ENCODE peak calls at places on chromosomes 7 and 10, in seven cellular contexts. V is GM13977; D is NCI-H1048; B is psoas muscle; S is Right ventricle myocardium superior; U is Kasumi-1; L is stimulated activated CD8-positive, alpha-beta memory T cell treated with anti-CD3 and anti-CD28 coated beads, Interleukin-4, amount 100 ng/mL, for 48 hours. N is an unnamed sample.

GRCh38 chr7:103106336-103107070 is 31.6 kb downstream of the ARMC10 start:
- DNase-seq in V (no peak), D (no peak), B (no peak), S (no peak), U (no peak), L (no peak), N (no peak)

GRCh38 chr10:109205929-109206585 is 717.3 kb downstream of the XPNPEP1 start:
- DNase-seq in V (no peak), D (no peak), B (no peak), S (no peak), U (no peak), L (no peak), N (peak; percentile 81)

GRCh38 chr10:60139798-60140566 is 233.6 kb upstream of the CCDC6 start:
- DNase-seq in V (no peak), D (peak; percentile 52), B (no peak), S (no peak), U (no peak), L (no peak), N (peak; percentile 49)

GRCh38 chr10:8054498-8055407 is at the start of gene GATA3:
- DNase-seq in V (peak; percentile 90), D (no peak), B (peak; percentile 72), S (peak; percentile 85), U (no peak), L (peak; percentile 88), N (peak; percentile 91)

GRCh38 chr10:112554263-112554662 is 107.2 kb downstream of the VTI1A start:
- DNase-seq in V (no peak), D (no peak), B (no peak), S (no peak), U (no peak), L (no peak), N (no peak)

GRCh38 chr10:118458957-118459641 is 117.0 kb upstream of the FAM204A start:
- DNase-seq in V (no peak), D (no peak), B (no peak), S (no peak), U (no peak), L (no peak), N (no peak)

GRCh38 chr7:5627745-5628547 is 153.5 kb downstream of the RNF216 start:
- DNase-seq in V (no peak), D (no peak), B (no peak), S (peak; percentile 8), U (no peak), L (no peak), N (no peak)

GRCh38 chr10:125062244-125063208 is 97.8 kb downstream of the CTBP2 start:
- DNase-seq in V (no peak), D (no peak), B (peak; percentile 78), S (no peak), U (no peak), L (no peak), N (no peak)

GRCh38 chr10:132184816-132185593 is 1.7 kb upstream of the DPYSL4 start:
- DNase-seq in V (no peak), D (no peak), B (peak; percentile 39), S (peak; percentile 30), U (no peak), L (no peak), N (no peak)

GRCh38 chr7:69735582-69735981 is 137.3 kb downstream of the AUTS2 start:
- DNase-seq in V (no peak), D (no peak), B (no peak), S (no peak), U (no peak), L (no peak), N (no peak)

GRCh38 chr10:63707254-63707910 is 186.2 kb downstream of the REEP3 start:
- DNase-seq in V (peak; percentile 63), D (no peak), B (no peak), S (no peak), U (peak; percentile 58), L (no peak), N (peak; percentile 99)

GRCh38 chr7:45469103-45469502 is 105.1 kb upstream of the ADCY1 start:
- DNase-seq in V (no peak), D (no peak), B (no peak), S (no peak), U (no peak), L (no peak), N (peak; percentile 39)

GRCh38 chr7:154789404-154789803 is 213.5 kb downstream of the PAXIP1 start:
- DNase-seq in V (no peak), D (no peak), B (no peak), S (no peak), U (no peak), L (no peak), N (no peak)

GRCh38 chr7:65441010-65441409 is 67.4 kb downstream of the ZNF92 start:
- DNase-seq in V (no peak), D (no peak), B (no peak), S (no peak), U (no peak), L (no peak), N (peak; percentile 77)

GRCh38 chr10:99674762-99675161 is 15.5 kb downstream of the ENTPD7 start:
- DNase-seq in V (no peak), D (no peak), B (no peak), S (no peak), U (no peak), L (no peak), N (no peak)

GRCh38 chr10:113982745-113983144 is 60.9 kb upstream of the ADRB1 start:
- DNase-seq in V (peak; percentile 27), D (no peak), B (no peak), S (no peak), U (no peak), L (no peak), N (no peak)

GRCh38 chr7:48109848-48110663 is 21.0 kb downstream of the UPP1 start:
- DNase-seq in V (peak; percentile 80), D (peak; percentile 49), B (peak; percentile 83), S (peak; percentile 85), U (peak; percentile 53), L (peak; percentile 97), N (peak; percentile 71)

GRCh38 chr7:93036807-93037206 is 81.0 kb downstream of the SAMD9 start:
- DNase-seq in V (peak; percentile 61), D (no peak), B (no peak), S (no peak), U (no peak), L (no peak), N (peak; percentile 50)

GRCh38 chr10:129694633-129695356 is 227.8 kb downstream of the MGMT start:
- DNase-seq in V (no peak), D (no peak), B (peak; percentile 69), S (peak; percentile 83), U (no peak), L (no peak), N (no peak)

GRCh38 chr7:108235451-108236061 is 105.4 kb upstream of the LAMB4 start:
- DNase-seq in V (no peak), D (no peak), B (no peak), S (no peak), U (no peak), L (no peak), N (no peak)

GRCh38 chr10:128027822-128028507 is 98.3 kb downstream of the MKI67 start:
- DNase-seq in V (no peak), D (no peak), B (no peak), S (no peak), U (no peak), L (no peak), N (no peak)

GRCh38 chr7:128427289-128427891 is 17.6 kb upstream of the IMPDH1 start:
- DNase-seq in V (peak; percentile 53), D (peak; percentile 41), B (no peak), S (no peak), U (peak; percentile 80), L (no peak), N (peak; percentile 37)

GRCh38 chr7:157693521-157694388 is 357.0 kb downstream of the DNAJB6 start:
- DNase-seq in V (no peak), D (no peak), B (no peak), S (no peak), U (no peak), L (peak; percentile 13), N (no peak)

GRCh38 chr7:21281193-21281592 is 146.7 kb upstream of the SP4 start:
- DNase-seq in V (no peak), D (no peak), B (no peak), S (no peak), U (no peak), L (no peak), N (no peak)

GRCh38 chr7:108002726-108003590 is at the start of gene LAMB1:
- DNase-seq in V (peak; percentile 50), D (peak; percentile 51), B (peak; percentile 87), S (peak; percentile 91), U (peak; percentile 74), L (peak; percentile 41), N (peak; percentile 64)

GRCh38 chr7:40826419-40827216 is 691.8 kb downstream of the SUGCT start:
- DNase-seq in V (no peak), D (no peak), B (no peak), S (no peak), U (no peak), L (no peak), N (peak; percentile 71)

GRCh38 chr7:131623154-131623553 is 66.7 kb upstream of the PODXL start:
- DNase-seq in V (no peak), D (no peak), B (peak; percentile 61), S (peak; percentile 69), U (no peak), L (no peak), N (no peak)

GRCh38 chr7:130912910-130913720 is 179.1 kb upstream of the KLF14 start:
- DNase-seq in V (peak; percentile 61), D (no peak), B (peak; percentile 83), S (peak; percentile 70), U (peak; percentile 84), L (peak; percentile 85), N (peak; percentile 99)

GRCh38 chr10:71638087-71638576 is 81.4 kb downstream of the C10orf105 start:
- DNase-seq in V (no peak), D (no peak), B (no peak), S (peak; percentile 65), U (peak; percentile 35), L (no peak), N (no peak)

GRCh38 chr7:33185786-33186185 is 56.4 kb downstream of the BBS9 start:
- DNase-seq in V (peak; percentile 50), D (peak; percentile 1), B (no peak), S (no peak), U (peak; percentile 91), L (no peak), N (peak; percentile 44)

GRCh38 chr10:120600871-120601644 is 144.0 kb downstream of the PLPP4 start:
- DNase-seq in V (no peak), D (no peak), B (no peak), S (no peak), U (no peak), L (no peak), N (peak; percentile 5)

GRCh38 chr10:96789571-96790108 is 42.5 kb upstream of the LCOR start:
- DNase-seq in V (peak; percentile 65), D (peak; percentile 16), B (no peak), S (no peak), U (peak; percentile 81), L (no peak), N (no peak)

GRCh38 chr10:75977146-75977545 is 545.7 kb downstream of the LRMDA start:
- DNase-seq in V (no peak), D (no peak), B (no peak), S (no peak), U (no peak), L (no peak), N (no peak)

N was measured in mammary epithelial cell.